ENCODE peak calls at places on chromosomes 2 and 18, in seven cellular contexts. One of them, this sample, is unnamed.

GRCh38 chr2:196247979-196248286 is 76.6 kb upstream of the STK17B start:
- DNase-seq in AG04450: no peak
- DNase-seq in lower leg skin: no peak
- DNase-seq in RWPE1: no peak
- DNase-seq in uterus: no peak
- DNase-seq in pancreas: no peak
- DNase-seq in OCI-LY7: no peak
- DNase-seq in this sample: no peak

GRCh38 chr2:88874063-88874657 is 182.7 kb downstream of the RPIA start:
- DNase-seq in RWPE1: peak; percentile 32
- DNase-seq in lower leg skin: no peak
- DNase-seq in uterus: no peak
- DNase-seq in pancreas: no peak
- DNase-seq in AG04450: no peak
- DNase-seq in OCI-LY7: peak; percentile 72
- DNase-seq in this sample: peak; percentile 60

GRCh38 chr2:49153231-49153630 is 1.1 kb downstream of the FSHR start:
- DNase-seq in pancreas: no peak
- DNase-seq in OCI-LY7: no peak
- DNase-seq in RWPE1: no peak
- DNase-seq in AG04450: no peak
- DNase-seq in lower leg skin: no peak
- DNase-seq in uterus: no peak
- DNase-seq in this sample: no peak

GRCh38 chr2:159891917-159892691 is 94.1 kb upstream of the CD302 start:
- DNase-seq in pancreas: no peak
- DNase-seq in RWPE1: peak; percentile 49
- DNase-seq in uterus: no peak
- DNase-seq in OCI-LY7: no peak
- DNase-seq in lower leg skin: no peak
- DNase-seq in AG04450: no peak
- DNase-seq in this sample: peak; percentile 26

GRCh38 chr2:38603402-38604265 is 906 bp upstream of the HNRNPLL start:
- DNase-seq in lower leg skin: peak; percentile 94
- DNase-seq in RWPE1: peak; percentile 20
- DNase-seq in AG04450: no peak
- DNase-seq in uterus: peak; percentile 75
- DNase-seq in OCI-LY7: peak; percentile 88
- DNase-seq in pancreas: peak; percentile 91
- DNase-seq in this sample: peak; percentile 80

GRCh38 chr2:29022455-29023128 is 41.5 kb downstream of the TOGARAM2 start:
- DNase-seq in pancreas: no peak
- DNase-seq in RWPE1: no peak
- DNase-seq in AG04450: no peak
- DNase-seq in OCI-LY7: no peak
- DNase-seq in lower leg skin: no peak
- DNase-seq in uterus: no peak
- DNase-seq in this sample: no peak

GRCh38 chr2:101478561-101479001 is 3.7 kb upstream of the RFX8 start:
- DNase-seq in pancreas: no peak
- DNase-seq in lower leg skin: no peak
- DNase-seq in RWPE1: no peak
- DNase-seq in OCI-LY7: no peak
- DNase-seq in uterus: no peak
- DNase-seq in AG04450: no peak
- DNase-seq in this sample: no peak

GRCh38 chr18:75265872-75266271 is 55.3 kb downstream of the TSHZ1 start:
- DNase-seq in lower leg skin: no peak
- DNase-seq in OCI-LY7: no peak
- DNase-seq in pancreas: no peak
- DNase-seq in AG04450: no peak
- DNase-seq in uterus: no peak
- DNase-seq in RWPE1: no peak
- DNase-seq in this sample: no peak

GRCh38 chr18:23317975-23318675 is 135.0 kb upstream of the RIOK3 start:
- DNase-seq in OCI-LY7: no peak
- DNase-seq in AG04450: no peak
- DNase-seq in uterus: no peak
- DNase-seq in RWPE1: no peak
- DNase-seq in pancreas: no peak
- DNase-seq in lower leg skin: no peak
- DNase-seq in this sample: no peak

GRCh38 chr18:68935686-68936085 is 137.8 kb downstream of the CCDC102B start:
- DNase-seq in AG04450: no peak
- DNase-seq in lower leg skin: no peak
- DNase-seq in RWPE1: no peak
- DNase-seq in OCI-LY7: no peak
- DNase-seq in pancreas: no peak
- DNase-seq in uterus: no peak
- DNase-seq in this sample: no peak

GRCh38 chr18:36529747-36530146 is 232.2 kb downstream of the FHOD3 start:
- DNase-seq in AG04450: no peak
- DNase-seq in RWPE1: no peak
- DNase-seq in lower leg skin: no peak
- DNase-seq in OCI-LY7: no peak
- DNase-seq in pancreas: no peak
- DNase-seq in uterus: no peak
- DNase-seq in this sample: no peak

GRCh38 chr2:61006486-61007105 is 10.9 kb upstream of the PEX13 start:
- DNase-seq in pancreas: no peak
- DNase-seq in RWPE1: no peak
- DNase-seq in lower leg skin: no peak
- DNase-seq in AG04450: no peak
- DNase-seq in OCI-LY7: no peak
- DNase-seq in uterus: no peak
- DNase-seq in this sample: no peak

GRCh38 chr2:230268606-230269222 is 43.2 kb downstream of the SP140 start:
- DNase-seq in pancreas: no peak
- DNase-seq in RWPE1: no peak
- DNase-seq in OCI-LY7: no peak
- DNase-seq in uterus: no peak
- DNase-seq in lower leg skin: no peak
- DNase-seq in AG04450: no peak
- DNase-seq in this sample: no peak

DNA sequence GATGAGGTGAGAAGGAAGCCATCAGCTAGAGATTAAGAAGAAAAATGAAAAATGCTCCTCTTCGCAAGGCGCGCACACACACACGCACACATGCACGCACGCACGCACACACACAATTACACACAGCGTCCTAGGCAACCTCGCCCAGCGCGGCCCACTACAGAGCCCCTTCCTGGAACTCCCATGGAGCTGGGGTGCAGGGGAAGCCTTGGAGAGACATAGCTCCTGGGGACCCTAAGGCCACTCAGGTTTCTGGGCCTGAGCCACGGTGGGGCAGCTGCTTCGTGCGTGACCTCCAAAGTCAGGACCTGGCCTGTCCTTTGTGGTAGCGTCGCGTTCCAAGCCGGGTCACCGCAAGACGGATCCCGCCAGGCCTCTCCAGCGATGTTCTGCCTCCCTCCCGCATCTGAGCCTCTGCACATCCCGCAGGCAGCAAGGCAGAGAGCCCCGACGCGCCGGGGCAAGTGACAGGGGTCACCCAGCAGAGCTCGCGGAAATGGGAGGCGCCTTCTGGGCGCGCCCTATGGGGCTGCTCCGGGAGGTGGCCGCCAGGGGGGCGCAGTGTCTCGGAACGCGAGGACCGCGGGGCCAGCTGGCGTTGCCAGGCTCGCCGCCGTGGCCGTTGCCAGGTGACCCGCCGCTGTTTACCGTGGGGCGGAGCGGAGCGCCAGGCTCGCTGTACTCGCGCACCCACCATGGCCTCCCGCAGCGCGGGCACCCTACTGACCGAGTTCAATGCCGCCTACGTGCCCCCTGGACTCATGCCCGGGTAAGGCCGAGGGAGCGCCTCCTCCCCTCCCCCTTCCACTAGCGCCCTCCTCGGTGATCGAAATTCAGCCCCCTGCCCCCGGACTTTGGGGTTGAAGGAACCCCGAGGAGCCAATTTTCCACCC is 79.0 kb downstream of the CIB4 start:
- DNase-seq in pancreas: peak; percentile 92
- DNase-seq in uterus: no peak
- DNase-seq in OCI-LY7: no peak
- DNase-seq in AG04450: no peak
- DNase-seq in RWPE1: peak; percentile 59
- DNase-seq in lower leg skin: no peak
- DNase-seq in this sample: peak; percentile 94
- TF ChIP-seq CTCF in pancreas: peak; percentile 29
- TF ChIP-seq CTCF in uterus: no peak
- TF ChIP-seq CTCF in OCI-LY7: no peak
- TF ChIP-seq CTCF in AG04450: peak; percentile 8
- TF ChIP-seq CTCF in RWPE1: peak; percentile 30
- TF ChIP-seq CTCF in lower leg skin: no peak
- TF ChIP-seq CTCF in this sample: peak; percentile 65

GRCh38 chr2:201059961-201060525 is 11.4 kb downstream of the HYCC2 start:
- DNase-seq in AG04450: no peak
- DNase-seq in RWPE1: no peak
- DNase-seq in uterus: no peak
- DNase-seq in pancreas: no peak
- DNase-seq in OCI-LY7: peak; percentile 25
- DNase-seq in lower leg skin: no peak
- DNase-seq in this sample: no peak

GRCh38 chr2:201058914-201059313 is 12.6 kb downstream of the HYCC2 start:
- DNase-seq in OCI-LY7: no peak
- DNase-seq in uterus: no peak
- DNase-seq in lower leg skin: no peak
- DNase-seq in AG04450: no peak
- DNase-seq in RWPE1: no peak
- DNase-seq in pancreas: no peak
- DNase-seq in this sample: no peak

GRCh38 chr2:201057715-201058248 is 13.7 kb downstream of the HYCC2 start:
- DNase-seq in pancreas: no peak
- DNase-seq in uterus: no peak
- DNase-seq in OCI-LY7: no peak
- DNase-seq in lower leg skin: no peak
- DNase-seq in AG04450: no peak
- DNase-seq in RWPE1: no peak
- DNase-seq in this sample: no peak

DNA sequence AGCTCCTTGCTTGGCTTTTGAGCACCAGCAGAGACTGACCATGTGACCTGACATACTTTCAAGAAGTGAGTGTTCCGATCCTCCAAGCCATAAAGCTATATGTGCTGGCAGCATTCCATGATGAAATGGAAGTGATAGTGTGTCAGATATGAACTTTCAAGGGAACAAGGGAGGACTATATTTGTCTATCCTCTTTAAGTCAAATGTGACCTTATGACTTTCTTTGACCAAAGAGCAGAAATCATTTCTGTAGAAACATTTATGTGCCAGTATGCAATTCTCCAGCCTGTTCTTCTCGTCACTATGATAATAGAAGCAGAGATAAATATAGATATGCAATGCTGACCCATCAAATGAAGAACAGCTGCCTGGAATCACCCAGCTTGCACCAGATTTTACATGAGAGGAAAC is 14.4 kb downstream of the HYCC2 start:
- DNase-seq in OCI-LY7: no peak
- DNase-seq in AG04450: no peak
- DNase-seq in lower leg skin: no peak
- DNase-seq in uterus: no peak
- DNase-seq in pancreas: no peak
- DNase-seq in RWPE1: no peak
- DNase-seq in this sample: no peak
- TF ChIP-seq CTCF in OCI-LY7: no peak
- TF ChIP-seq CTCF in AG04450: no peak
- TF ChIP-seq CTCF in lower leg skin: no peak
- TF ChIP-seq CTCF in uterus: no peak
- TF ChIP-seq CTCF in pancreas: no peak
- TF ChIP-seq CTCF in RWPE1: no peak
- TF ChIP-seq CTCF in this sample: no peak

DNA sequence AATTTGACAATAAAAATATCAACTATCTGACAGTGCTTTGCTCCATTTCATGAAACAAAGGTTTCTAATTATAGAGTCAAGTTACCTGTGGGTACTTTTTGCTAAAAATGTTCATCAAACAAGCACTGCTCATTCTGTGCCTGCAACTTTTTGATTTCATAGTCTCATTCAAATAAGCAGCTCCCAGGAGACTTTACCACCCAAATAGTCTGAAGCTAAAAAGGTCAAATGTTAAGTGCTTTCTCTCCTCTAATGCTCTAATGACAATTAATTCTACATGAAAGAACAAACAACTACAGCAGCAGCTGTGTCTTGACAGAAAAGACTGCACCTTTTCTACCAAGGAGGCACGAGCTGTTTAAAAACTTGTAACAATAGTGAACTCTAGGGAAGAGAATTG is 65.3 kb downstream of the CCDC93 start:
- DNase-seq in AG04450: no peak
- DNase-seq in OCI-LY7: peak; percentile 18
- DNase-seq in lower leg skin: no peak
- DNase-seq in pancreas: no peak
- DNase-seq in RWPE1: no peak
- DNase-seq in uterus: no peak
- DNase-seq in this sample: no peak
- TF ChIP-seq CTCF in AG04450: no peak
- TF ChIP-seq CTCF in OCI-LY7: no peak
- TF ChIP-seq CTCF in lower leg skin: no peak
- TF ChIP-seq CTCF in pancreas: no peak
- TF ChIP-seq CTCF in RWPE1: no peak
- TF ChIP-seq CTCF in uterus: no peak
- TF ChIP-seq CTCF in this sample: no peak

GRCh38 chr18:31740180-31740579 is 20.5 kb downstream of the SLC25A52 start:
- DNase-seq in pancreas: no peak
- DNase-seq in lower leg skin: no peak
- DNase-seq in OCI-LY7: peak; percentile 5
- DNase-seq in RWPE1: no peak
- DNase-seq in AG04450: no peak
- DNase-seq in uterus: no peak
- DNase-seq in this sample: no peak

GRCh38 chr18:31738460-31739407 is 21.9 kb downstream of the SLC25A52 start:
- DNase-seq in lower leg skin: no peak
- DNase-seq in AG04450: no peak
- DNase-seq in pancreas: no peak
- DNase-seq in RWPE1: no peak
- DNase-seq in uterus: no peak
- DNase-seq in OCI-LY7: no peak
- DNase-seq in this sample: no peak

GRCh38 chr18:31736630-31737029 is 24.1 kb downstream of the SLC25A52 start:
- DNase-seq in lower leg skin: no peak
- DNase-seq in pancreas: no peak
- DNase-seq in uterus: no peak
- DNase-seq in OCI-LY7: peak; percentile 6
- DNase-seq in RWPE1: no peak
- DNase-seq in AG04450: no peak
- DNase-seq in this sample: no peak

GRCh38 chr18:31741096-31741735 is 19.5 kb downstream of the SLC25A52 start:
- DNase-seq in RWPE1: no peak
- DNase-seq in OCI-LY7: peak; percentile 13
- DNase-seq in uterus: no peak
- DNase-seq in lower leg skin: no peak
- DNase-seq in pancreas: no peak
- DNase-seq in AG04450: peak; percentile 2
- DNase-seq in this sample: peak; percentile 41

DNA sequence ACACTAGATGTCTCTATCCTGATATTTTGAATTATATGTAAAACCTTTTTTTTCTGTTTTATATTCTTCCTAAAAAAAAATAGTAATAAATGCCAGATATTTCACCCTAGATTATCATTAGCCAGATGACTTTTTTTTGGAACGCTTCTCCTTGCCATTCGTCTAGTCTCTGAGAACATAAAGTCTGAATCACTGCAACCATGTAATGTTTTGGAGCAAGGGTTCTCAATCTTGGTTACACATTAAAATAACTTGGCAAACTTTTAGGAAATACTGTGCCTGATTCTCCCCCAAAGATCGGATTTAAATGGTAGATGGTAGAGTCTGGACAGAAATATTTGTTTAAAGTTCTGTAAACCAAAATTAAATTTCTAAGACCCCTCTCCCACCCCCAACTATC is 21.0 kb downstream of the SLC25A52 start:
- DNase-seq in RWPE1: no peak
- DNase-seq in OCI-LY7: no peak
- DNase-seq in lower leg skin: no peak
- DNase-seq in pancreas: no peak
- DNase-seq in AG04450: no peak
- DNase-seq in uterus: no peak
- DNase-seq in this sample: no peak
- TF ChIP-seq CTCF in RWPE1: no peak
- TF ChIP-seq CTCF in OCI-LY7: no peak
- TF ChIP-seq CTCF in lower leg skin: no peak
- TF ChIP-seq CTCF in pancreas: no peak
- TF ChIP-seq CTCF in AG04450: no peak
- TF ChIP-seq CTCF in uterus: no peak
- TF ChIP-seq CTCF in this sample: no peak

This sample was measured in Calu3.